ENCODE peak calls at places on chromosomes 16 and 17, in five cellular contexts. H, R, G, S and N are unnamed samples.

GRCh38 chr17:47630614-47631013 is 19.1 kb upstream of the KPNB1 start:
- DNase-seq in H (no peak), R (no peak), G (no peak), S (no peak), N (no peak)

GRCh38 chr16:27923751-27924150 is 139.8 kb downstream of the GSG1L start:
- DNase-seq in H (no peak), R (no peak), G (no peak), S (no peak), N (no peak)

GRCh38 chr16:75695708-75696107 is 5.6 kb downstream of the DUXB start:
- DNase-seq in H (no peak), R (no peak), G (no peak), S (peak; percentile 19), N (no peak)

GRCh38 chr17:78473951-78474630 is 95.6 kb downstream of the PGS1 start:
- DNase-seq in H (no peak), R (no peak), G (no peak), S (no peak), N (no peak)

GRCh38 chr16:67395458-67396158 is 2.3 kb upstream of the TPPP3 start:
- DNase-seq in H (no peak), R (peak; percentile 70), G (no peak), S (no peak), N (no peak)

GRCh38 chr17:78583091-78583490 is 5.9 kb upstream of the DNAH17 start:
- DNase-seq in H (no peak), R (peak; percentile 32), G (no peak), S (peak; percentile 44), N (no peak)

GRCh38 chr17:14308636-14308964 is 7.7 kb downstream of the HS3ST3B1 start:
- DNase-seq in H (no peak), R (no peak), G (no peak), S (no peak), N (no peak)

GRCh38 chr17:46983782-46984181 is 4.7 kb upstream of the RPRML start:
- DNase-seq in H (no peak), R (no peak), G (no peak), S (no peak), N (no peak)

GRCh38 chr17:28744104-28744801 is 442 bp downstream of the TRAF4 start:
- DNase-seq in H (peak; percentile 54), R (peak; percentile 89), G (peak; percentile 70), S (no peak), N (peak; percentile 49)

GRCh38 chr17:18228176-18228682 is 2.8 kb downstream of the LLGL1 start:
- DNase-seq in H (no peak), R (no peak), G (no peak), S (no peak), N (no peak)

GRCh38 chr16:78900039-78900811 is 700.3 kb downstream of the MAF start:
- DNase-seq in H (no peak), R (no peak), G (no peak), S (no peak), N (no peak)

GRCh38 chr16:51553910-51554309 is 402.8 kb upstream of the SALL1 start:
- DNase-seq in H (no peak), R (no peak), G (no peak), S (no peak), N (no peak)

GRCh38 chr16:58332997-58333700 is 38.3 kb upstream of the PRSS54 start:
- DNase-seq in H (no peak), R (no peak), G (no peak), S (no peak), N (no peak)

GRCh38 chr17:36936455-36936934 is 780 bp upstream of the LHX1 start:
- DNase-seq in H (no peak), R (no peak), G (no peak), S (no peak), N (no peak)

GRCh38 chr16:72501739-72502653 is 330.0 kb upstream of the PMFBP1 start:
- DNase-seq in H (peak; percentile 69), R (no peak), G (peak; percentile 53), S (peak; percentile 56), N (peak; percentile 58)

GRCh38 chr16:67298277-67298676 is 18.9 kb downstream of the PLEKHG4 start:
- DNase-seq in H (no peak), R (peak; percentile 49), G (no peak), S (no peak), N (no peak)

GRCh38 chr17:34771891-34772290 is 189.4 kb downstream of the CCT6B start:
- DNase-seq in H (no peak), R (no peak), G (no peak), S (no peak), N (no peak)

GRCh38 chr16:1183235-1183907 is 30.5 kb downstream of the CACNA1H start:
- DNase-seq in H (no peak), R (no peak), G (peak; percentile 53), S (no peak), N (peak; percentile 55)

GRCh38 chr17:55265434-55266021 is 768 bp downstream of the HLF start:
- DNase-seq in H (no peak), R (peak; percentile 79), G (no peak), S (no peak), N (peak; percentile 55)

GRCh38 chr16:4011225-4011939 is 104.9 kb downstream of the ADCY9 start:
- DNase-seq in H (no peak), R (no peak), G (no peak), S (no peak), N (no peak)

GRCh38 chr16:30526137-30526822 is at the start of gene ZNF768:
- DNase-seq in H (no peak), R (peak; percentile 95), G (peak; percentile 46), S (no peak), N (peak; percentile 52)

GRCh38 chr16:89393731-89394406 is 96.5 kb downstream of the ANKRD11 start:
- DNase-seq in H (no peak), R (no peak), G (no peak), S (no peak), N (no peak)

GRCh38 chr16:77331802-77332586 is 102.8 kb downstream of the ADAMTS18 start:
- DNase-seq in H (no peak), R (no peak), G (no peak), S (no peak), N (no peak)

GRCh38 chr17:39666601-39667261 is 1.5 kb upstream of the PNMT start:
- DNase-seq in H (no peak), R (peak; percentile 61), G (no peak), S (no peak), N (peak; percentile 72)

GRCh38 chr16:74372953-74373846 is 2.9 kb upstream of the NPIPB15 start:
- DNase-seq in H (no peak), R (no peak), G (no peak), S (no peak), N (no peak)

GRCh38 chr16:87570938-87571867 is 31.1 kb upstream of the JPH3 start:
- DNase-seq in H (no peak), R (no peak), G (peak; percentile 66), S (peak; percentile 42), N (peak; percentile 51)

GRCh38 chr17:78618264-78619066 is 41.3 kb upstream of the DNAH17 start:
- DNase-seq in H (no peak), R (peak; percentile 41), G (no peak), S (no peak), N (no peak)

GRCh38 chr17:57862990-57863667 is 13.3 kb upstream of the MRPS23 start:
- DNase-seq in H (no peak), R (no peak), G (no peak), S (no peak), N (no peak)

GRCh38 chr17:47852113-47852949 is 1.4 kb upstream of the SP6 start:
- DNase-seq in H (no peak), R (no peak), G (no peak), S (no peak), N (no peak)

GRCh38 chr17:55149485-55149884 is 115.3 kb upstream of the HLF start:
- DNase-seq in H (no peak), R (no peak), G (no peak), S (no peak), N (no peak)

GRCh38 chr16:84340305-84341040 is 27.9 kb upstream of the ATP2C2 start:
- DNase-seq in H (no peak), R (no peak), G (peak; percentile 88), S (no peak), N (no peak)

DNA sequence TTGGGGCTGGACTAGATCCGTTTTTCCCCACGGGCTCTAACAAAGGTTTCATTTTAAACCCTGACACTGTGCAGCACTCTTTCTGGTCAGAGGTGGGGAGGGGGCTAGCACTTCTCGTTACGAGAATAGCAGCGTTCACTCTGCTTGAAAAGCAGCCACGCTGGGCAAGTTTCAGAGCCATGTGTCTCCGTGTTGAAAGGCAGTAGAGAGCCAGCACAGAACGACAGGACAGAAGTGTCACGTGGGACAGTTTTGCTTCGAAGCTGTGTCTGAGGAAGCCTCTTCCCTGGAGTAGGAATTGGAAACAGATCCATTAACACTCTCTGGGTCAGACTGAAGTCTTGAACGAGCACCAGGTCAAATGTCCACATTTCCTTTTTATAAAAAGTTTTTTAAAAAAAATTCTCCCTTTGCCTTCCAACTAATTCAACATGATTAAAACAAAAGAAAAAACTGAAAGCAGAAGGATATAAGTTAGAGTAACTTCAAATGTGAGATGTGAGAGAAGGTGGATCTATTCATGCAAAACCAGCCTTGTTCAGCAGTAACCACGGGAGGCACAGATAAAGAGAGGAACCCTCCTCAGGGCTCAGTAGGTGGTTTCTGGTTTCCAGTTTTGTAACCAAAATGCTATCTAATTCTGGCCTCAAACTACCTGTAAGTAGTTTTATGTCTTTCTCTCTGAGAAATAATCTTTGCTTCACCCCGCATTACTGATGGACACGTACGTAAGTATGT is 65.0 kb downstream of the SMG6 start:
- DNase-seq in H (no peak), R (no peak), G (peak; percentile 34), S (no peak), N (no peak)
- TF ChIP-seq POLR2A in H (no peak), R (no peak), G (no peak), S (no peak), N (no peak)

GRCh38 chr17:26775219-26775822 is 518.6 kb upstream of the WSB1 start:
- DNase-seq in H (no peak), R (no peak), G (no peak), S (no peak), N (no peak)
- H3K4me3 ChIP-seq in H (no peak overlapping the region), R (no peak overlapping the region), G (no peak overlapping the region), S (no peak overlapping the region), N (no peak overlapping the region)

GRCh38 chr16:56614549-56614991 is 6.2 kb downstream of the MT2A start:
- DNase-seq in H (no peak), R (no peak), G (no peak), S (no peak), N (no peak)

GRCh38 chr16:56611281-56611833 is 3.0 kb downstream of the MT2A start:
- DNase-seq in H (peak; percentile 50), R (peak; percentile 55), G (no peak), S (peak; percentile 27), N (peak; percentile 91)

GRCh38 chr16:56615353-56615752 is 7.0 kb downstream of the MT2A start:
- DNase-seq in H (no peak), R (no peak), G (no peak), S (no peak), N (no peak)

GRCh38 chr16:56616608-56617211 is 8.3 kb downstream of the MT2A start:
- DNase-seq in H (no peak), R (no peak), G (no peak), S (no peak), N (no peak)

DNA sequence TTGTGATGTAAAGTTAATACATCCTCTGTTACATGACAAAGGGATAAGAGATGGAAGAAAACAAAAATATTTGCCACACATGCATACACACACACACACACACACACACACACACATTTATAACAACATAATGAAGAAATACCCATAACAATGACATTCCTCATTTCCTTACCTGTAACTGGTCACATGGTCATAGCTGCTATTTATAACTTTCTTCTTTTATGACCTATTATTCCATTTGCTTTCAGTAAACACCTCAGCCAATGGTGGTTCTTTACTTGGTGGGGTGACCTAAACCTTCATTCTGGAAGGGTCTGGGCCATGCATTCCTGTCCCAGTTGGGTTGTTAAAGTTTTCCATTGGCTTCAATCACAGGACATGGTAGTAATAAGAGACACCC is 5.3 kb downstream of the MT2A start:
- DNase-seq in H (no peak), R (no peak), G (no peak), S (no peak), N (no peak)
- H3K4me1 ChIP-seq in H (peaks cover 32% of the 10 kb centered on the region), R (peaks cover 43% of the 10 kb centered on the region), G (peaks cover 12% of the 10 kb centered on the region), S (peaks cover 48% of the 10 kb centered on the region), N (peaks cover 41% of the 10 kb centered on the region)

GRCh38 chr17:30291571-30292489 is at the start of gene BLMH:
- DNase-seq in H (peak; percentile 60), R (peak; percentile 94), G (peak; percentile 84), S (no peak), N (peak; percentile 77)
- TF ChIP-seq POLR2A in H (peak; percentile 16), R (no peak), G (peak; percentile 31), S (peak; percentile 72), N (peak; percentile 58)